ENCODE peak calls at places on chromosomes 5 and 9, in five cellular contexts. F, M, Q, S and U are unnamed samples.
A peak's percentile ranks its signal among the peaks of the same experiment; 100 is the strongest.

GRCh38 chr9:93635186-93636107 is 59.1 kb downstream of the PHF2 start:
- DNase-seq in F (no peak), M (no peak), Q (no peak), S (no peak), U (no peak)

GRCh38 chr5:124439609-124440008 is 306.8 kb downstream of the ZNF608 start:
- DNase-seq in F (no peak), M (no peak), Q (no peak), S (no peak), U (no peak)

GRCh38 chr9:35728041-35728971 is 3.7 kb downstream of the TLN1 start:
- DNase-seq in F (no peak), M (peak; percentile 70), Q (peak; percentile 68), S (no peak), U (peak; percentile 63)

GRCh38 chr9:125486576-125486975 is 220.4 kb downstream of the MAPKAP1 start:
- DNase-seq in F (no peak), M (no peak), Q (no peak), S (no peak), U (no peak)

GRCh38 chr5:109825450-109825849 is 135.7 kb downstream of the MAN2A1 start:
- DNase-seq in F (no peak), M (no peak), Q (no peak), S (no peak), U (no peak)

GRCh38 chr5:132827943-132828673 is 2.3 kb downstream of the SHROOM1 start:
- DNase-seq in F (no peak), M (no peak), Q (no peak), S (no peak), U (no peak)

GRCh38 chr5:112479418-112479817 is 60.3 kb upstream of the EPB41L4A start:
- DNase-seq in F (peak; percentile 38), M (no peak), Q (peak; percentile 88), S (no peak), U (peak; percentile 34)

GRCh38 chr9:2800385-2801179 is 43.3 kb downstream of the PUM3 start:
- DNase-seq in F (no peak), M (no peak), Q (no peak), S (no peak), U (no peak)

GRCh38 chr5:133919148-133920136 is 49.0 kb downstream of the C5orf15 start:
- DNase-seq in F (no peak), M (no peak), Q (no peak), S (no peak), U (no peak)

GRCh38 chr5:138179277-138179857 is 455 bp downstream of the KIF20A start:
- DNase-seq in F (no peak), M (no peak), Q (peak; percentile 37), S (no peak), U (no peak)

GRCh38 chr9:131589124-131589711 is 43.9 kb downstream of the PRRT1B start:
- DNase-seq in F (no peak), M (no peak), Q (no peak), S (peak; percentile 24), U (no peak)

GRCh38 chr9:126301985-126302603 is 24.5 kb upstream of the MVB12B start:
- DNase-seq in F (no peak), M (peak; percentile 6), Q (peak; percentile 79), S (peak; percentile 21), U (no peak)

GRCh38 chr9:15501179-15501578 is 9.6 kb downstream of the PSIP1 start:
- DNase-seq in F (no peak), M (no peak), Q (no peak), S (no peak), U (no peak)